ENCODE peak calls at places on chromosomes 13 and 19, in ten cellular contexts. S is PC-9; T is CD8-positive, alpha-beta memory T cell; W is tibial nerve; R is A549; Z is coronary artery; D is PC-3; O is HL-60; X is effector memory CD4-positive, alpha-beta T cell; B is RWPE1. Q is an unnamed sample.

GRCh38 chr19:5603626-5604025 is 18.9 kb downstream of the SAFB2 start:
- DNase-seq in B (no peak), O (no peak), D (no peak), Z (no peak), T (no peak), R (no peak), X (no peak), W (no peak), S (no peak), Q (no peak)

GRCh38 chr13:32911506-32911905 is 104.7 kb upstream of the KL start:
- DNase-seq in X (no peak), D (peak; percentile 61), S (no peak), Z (no peak), W (no peak), O (peak; percentile 71), R (peak; percentile 35), T (peak; percentile 9), B (peak; percentile 66), Q (peak; percentile 33)

GRCh38 chr13:46596501-46596900 is 43.5 kb downstream of the LRCH1 start:
- DNase-seq in T (no peak), B (no peak), D (no peak), W (no peak), Z (no peak), X (no peak), S (no peak), R (no peak), O (no peak), Q (no peak)

GRCh38 chr19:44943801-44944249 is 1.8 kb downstream of the APOC4 start:
- DNase-seq in T (no peak), D (no peak), O (peak; percentile 85), W (peak; percentile 35), Z (no peak), R (no peak), X (no peak), B (no peak), S (no peak), Q (no peak)

GRCh38 chr13:97892717-97893116 is 60.8 kb upstream of the IPO5 start:
- DNase-seq in W (no peak), X (no peak), T (no peak), D (peak; percentile 41), O (no peak), S (no peak), Z (no peak), B (no peak), R (no peak), Q (no peak)

GRCh38 chr13:111555906-111556305 is 235.5 kb downstream of the TEX29 start:
- DNase-seq in T (no peak), B (no peak), O (no peak), W (no peak), Z (no peak), D (no peak), R (no peak), X (no peak), S (no peak), Q (no peak)

GRCh38 chr19:47098608-47099007 is 15.0 kb downstream of the ZC3H4 start:
- DNase-seq in R (no peak), D (no peak), W (no peak), O (no peak), S (no peak), B (no peak), T (no peak), Z (no peak), X (no peak), Q (no peak)

GRCh38 chr19:55253842-55254624 is 4.8 kb downstream of the PPP6R1 start:
- DNase-seq in S (no peak), X (peak; percentile 63), Z (no peak), R (no peak), D (no peak), B (no peak), O (peak; percentile 82), W (no peak), T (peak; percentile 88), Q (no peak)

GRCh38 chr19:46976845-46977320 is 42.8 kb upstream of the NPAS1 start:
- DNase-seq in Z (no peak), W (no peak), R (no peak), X (no peak), T (no peak), B (no peak), O (peak; percentile 12), D (no peak), S (no peak), Q (no peak)

GRCh38 chr13:44014501-44014900 is 134.8 kb downstream of the LACC1 start:
- DNase-seq in X (no peak), B (no peak), T (no peak), W (no peak), S (no peak), O (no peak), D (no peak), R (no peak), Z (no peak), Q (no peak)

GRCh38 chr19:3279306-3279705 is 54.8 kb downstream of the CELF5 start:
- DNase-seq in B (no peak), X (no peak), Z (no peak), S (no peak), W (no peak), T (no peak), R (no peak), O (no peak), D (no peak), Q (no peak)

GRCh38 chr13:31946091-31946770 is 85.3 kb upstream of the FRY start:
- DNase-seq in S (peak; percentile 80), B (no peak), Z (no peak), D (no peak), R (no peak), T (no peak), X (no peak), W (no peak), O (no peak), Q (no peak)

GRCh38 chr13:73201601-73202000 is 142.8 kb downstream of the KLF5 start:
- DNase-seq in X (no peak), D (no peak), Z (no peak), W (no peak), B (peak; percentile 27), S (no peak), R (no peak), T (no peak), O (no peak), Q (no peak)

DNA sequence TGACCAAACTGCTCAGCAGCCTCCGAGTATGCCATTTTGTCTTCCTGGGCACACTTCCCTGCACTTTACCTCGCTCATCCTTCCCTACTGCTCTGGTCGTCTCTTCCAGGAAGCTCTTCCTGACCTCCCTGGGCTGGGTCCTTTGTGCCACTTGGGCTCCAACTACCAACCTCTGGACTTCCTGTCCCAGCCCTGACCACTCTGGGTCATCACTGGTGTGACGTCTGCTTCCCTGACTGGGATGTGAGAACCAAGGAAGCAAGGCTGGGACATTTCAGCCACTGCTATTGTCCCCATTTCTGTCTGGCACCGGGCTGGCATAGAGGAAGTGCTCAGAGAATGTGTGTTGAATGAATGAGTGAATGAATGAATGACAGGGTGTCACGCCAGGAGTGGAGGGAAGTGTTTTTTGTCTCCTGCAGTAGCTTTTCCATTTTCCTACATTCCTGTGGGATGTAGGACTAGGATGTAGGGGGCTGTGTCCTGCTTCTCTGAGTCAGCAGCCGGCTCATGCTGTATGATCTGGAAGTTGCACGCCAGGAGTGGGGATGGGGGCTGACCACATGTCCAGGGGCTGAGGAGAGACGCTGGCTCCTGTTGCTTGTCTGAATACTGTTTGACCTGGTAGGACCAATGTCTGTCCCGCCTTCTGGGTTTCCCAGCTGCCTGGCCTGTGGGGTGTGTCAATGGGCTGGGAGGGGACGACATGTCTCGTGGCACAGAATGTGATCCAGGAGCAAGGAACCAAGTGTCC is 14.7 kb downstream of the NOVA2 start:
- DNase-seq in W (no peak), S (no peak), X (no peak), Z (no peak), T (no peak), R (no peak), O (no peak), B (no peak), D (peak; percentile 20), Q (no peak)
- H3K27ac ChIP-seq in W (no peak overlapping the region), S (no peak overlapping the region), X (no peak overlapping the region), Z (no peak overlapping the region), T (no peak overlapping the region), R (no peak overlapping the region), O (no peak overlapping the region), B (no peak overlapping the region), D (no peak overlapping the region), Q (no peak overlapping the region)

DNA sequence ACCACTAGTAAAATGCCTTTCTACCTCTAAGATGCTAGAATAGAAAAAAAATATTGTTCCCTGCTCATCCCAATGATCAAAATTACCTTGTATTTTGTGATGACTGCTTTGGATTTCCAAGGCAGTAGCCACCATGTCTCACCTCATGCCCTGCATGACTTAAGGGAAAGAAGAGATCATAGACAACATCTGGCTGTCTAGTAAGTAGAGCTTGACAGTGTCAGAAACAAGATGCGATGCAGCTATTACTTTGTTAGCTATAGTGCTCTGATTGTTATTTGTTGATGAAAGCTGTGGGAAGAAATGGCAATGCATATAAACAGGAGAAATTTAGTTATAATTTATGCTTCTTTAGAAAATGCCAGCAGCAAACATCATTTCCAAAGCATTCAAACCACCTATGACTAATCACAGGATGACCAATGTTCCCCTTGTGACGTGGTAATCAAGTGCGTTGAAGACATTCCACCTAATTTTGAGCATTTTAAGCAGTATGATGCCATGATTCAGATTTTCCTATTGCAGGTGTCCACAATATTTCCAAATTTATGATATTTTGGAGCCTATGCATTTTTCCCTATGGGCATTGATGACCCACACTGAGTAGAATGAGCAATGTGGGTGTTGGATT is 308.3 kb downstream of the KCNRG start:
- DNase-seq in O (no peak), Z (no peak), D (peak; percentile 73), B (peak; percentile 39), X (no peak), T (no peak), S (no peak), R (no peak), W (no peak), Q (no peak)
- H3K27ac ChIP-seq in O (no peak overlapping the region), Z (no peak overlapping the region), D (peak overlapping the region; percentile 73), B (no peak overlapping the region), X (no peak overlapping the region), T (no peak overlapping the region), S (no peak overlapping the region), R (no peak overlapping the region), W (no peak overlapping the region), Q (no peak overlapping the region)

GRCh38 chr19:53521373-53522202 is 16.4 kb upstream of the ZNF331 start:
- DNase-seq in R (no peak), X (no peak), S (no peak), D (peak; percentile 12), T (no peak), W (no peak), B (no peak), Z (no peak), O (no peak), Q (no peak)
- H3K27ac ChIP-seq in R (peak overlapping the region; percentile 84), X (peak overlapping the region; percentile 66), S (no peak overlapping the region), D (peak overlapping the region; percentile 34), T (peak overlapping the region; percentile 55), W (no peak overlapping the region), B (peak overlapping the region; percentile 88), Z (no peak overlapping the region), O (peak overlapping the region; percentile 75), Q (no peak overlapping the region)

GRCh38 chr19:4357095-4357797 is 13.9 kb downstream of the MPND start:
- DNase-seq in T (no peak), S (no peak), X (no peak), O (no peak), B (no peak), D (no peak), R (no peak), Z (no peak), W (no peak), Q (no peak)
- H3K27ac ChIP-seq in T (no peak overlapping the region), S (no peak overlapping the region), X (no peak overlapping the region), O (no peak overlapping the region), B (peak overlapping the region; percentile 51), D (no peak overlapping the region), R (no peak overlapping the region), Z (no peak overlapping the region), W (no peak overlapping the region), Q (no peak overlapping the region)

GRCh38 chr13:113558461-113558860 is 26.1 kb upstream of the TFDP1 start:
- DNase-seq in Z (peak; percentile 29), T (no peak), D (no peak), O (no peak), R (no peak), X (no peak), W (no peak), S (no peak), B (no peak), Q (no peak)
- H3K27ac ChIP-seq in Z (no peak overlapping the region), T (no peak overlapping the region), D (no peak overlapping the region), O (no peak overlapping the region), R (no peak overlapping the region), X (no peak overlapping the region), W (no peak overlapping the region), S (no peak overlapping the region), B (no peak overlapping the region), Q (no peak overlapping the region)